ENCODE peak calls at places on chromosomes 12 and 14, in seven cellular contexts. One of them, this sample, is unnamed. For H3K36me3, H3K4me1 and H3K27me3, the result is how much of the 10 kb centered on the place peaks cover.

GRCh38 chr12:108634225-108634795 is 616 bp upstream of the SELPLG start:
- DNase-seq in left ventricle myocardium inferior: no peak
- DNase-seq in sigmoid colon: no peak
- DNase-seq in CD4-positive, CD25-positive, alpha-beta regulatory T cell: no peak
- DNase-seq in PC-9: peak
- DNase-seq in heart right ventricle: no peak
- DNase-seq in right atrium auricular region: no peak
- DNase-seq in this sample: no peak

GRCh38 chr12:90977224-90977623 is 22.2 kb upstream of the CCER1 start:
- DNase-seq in left ventricle myocardium inferior: no peak
- DNase-seq in sigmoid colon: no peak
- DNase-seq in CD4-positive, CD25-positive, alpha-beta regulatory T cell: no peak
- DNase-seq in PC-9: no peak
- DNase-seq in heart right ventricle: no peak
- DNase-seq in right atrium auricular region: no peak
- DNase-seq in this sample: no peak

GRCh38 chr12:57898308-57898970 is 42.9 kb upstream of the ATP23 start:
- DNase-seq in left ventricle myocardium inferior: no peak
- DNase-seq in sigmoid colon: no peak
- DNase-seq in CD4-positive, CD25-positive, alpha-beta regulatory T cell: peak
- DNase-seq in PC-9: no peak
- DNase-seq in heart right ventricle: no peak
- DNase-seq in right atrium auricular region: no peak
- DNase-seq in this sample: no peak

GRCh38 chr12:38666425-38666824 is 239.0 kb downstream of the CPNE8 start:
- DNase-seq in left ventricle myocardium inferior: no peak
- DNase-seq in sigmoid colon: no peak
- DNase-seq in CD4-positive, CD25-positive, alpha-beta regulatory T cell: no peak
- DNase-seq in PC-9: no peak
- DNase-seq in heart right ventricle: no peak
- DNase-seq in right atrium auricular region: no peak
- DNase-seq in this sample: no peak

GRCh38 chr12:57410534-57410933 is 20.3 kb downstream of the R3HDM2 start:
- DNase-seq in left ventricle myocardium inferior: no peak
- DNase-seq in sigmoid colon: no peak
- DNase-seq in CD4-positive, CD25-positive, alpha-beta regulatory T cell: no peak
- DNase-seq in PC-9: no peak
- DNase-seq in heart right ventricle: no peak
- DNase-seq in right atrium auricular region: no peak
- DNase-seq in this sample: no peak

GRCh38 chr12:118103601-118104382 is at the start of gene VSIG10:
- DNase-seq in left ventricle myocardium inferior: peak
- DNase-seq in sigmoid colon: peak
- DNase-seq in CD4-positive, CD25-positive, alpha-beta regulatory T cell: no peak
- DNase-seq in PC-9: peak
- DNase-seq in heart right ventricle: peak
- DNase-seq in right atrium auricular region: peak
- DNase-seq in this sample: peak

GRCh38 chr12:105204916-105205315 is 31.1 kb downstream of the APPL2 start:
- DNase-seq in left ventricle myocardium inferior: no peak
- DNase-seq in sigmoid colon: no peak
- DNase-seq in CD4-positive, CD25-positive, alpha-beta regulatory T cell: no peak
- DNase-seq in PC-9: no peak
- DNase-seq in heart right ventricle: no peak
- DNase-seq in right atrium auricular region: no peak
- DNase-seq in this sample: peak

GRCh38 chr12:12384601-12385321 is 27.9 kb downstream of the BORCS5 start:
- DNase-seq in left ventricle myocardium inferior: no peak
- DNase-seq in sigmoid colon: no peak
- DNase-seq in CD4-positive, CD25-positive, alpha-beta regulatory T cell: no peak
- DNase-seq in PC-9: no peak
- DNase-seq in heart right ventricle: no peak
- DNase-seq in right atrium auricular region: no peak
- DNase-seq in this sample: no peak

GRCh38 chr12:119704065-119704747 is 36.3 kb downstream of the PRKAB1 start:
- DNase-seq in left ventricle myocardium inferior: peak
- DNase-seq in sigmoid colon: no peak
- DNase-seq in CD4-positive, CD25-positive, alpha-beta regulatory T cell: no peak
- DNase-seq in PC-9: no peak
- DNase-seq in heart right ventricle: peak
- DNase-seq in right atrium auricular region: no peak
- DNase-seq in this sample: peak

GRCh38 chr12:115227137-115227615 is 543.2 kb upstream of the TBX3 start:
- DNase-seq in left ventricle myocardium inferior: peak
- DNase-seq in sigmoid colon: no peak
- DNase-seq in CD4-positive, CD25-positive, alpha-beta regulatory T cell: no peak
- DNase-seq in PC-9: no peak
- DNase-seq in heart right ventricle: peak
- DNase-seq in right atrium auricular region: peak
- DNase-seq in this sample: peak

GRCh38 chr14:58708004-58708403 is 70.2 kb downstream of the DACT1 start:
- DNase-seq in left ventricle myocardium inferior: no peak
- DNase-seq in sigmoid colon: no peak
- DNase-seq in CD4-positive, CD25-positive, alpha-beta regulatory T cell: no peak
- DNase-seq in PC-9: no peak
- DNase-seq in heart right ventricle: no peak
- DNase-seq in right atrium auricular region: no peak
- DNase-seq in this sample: no peak

GRCh38 chr12:29200586-29200985 is 51.5 kb downstream of the FAR2 start:
- DNase-seq in left ventricle myocardium inferior: no peak
- DNase-seq in sigmoid colon: no peak
- DNase-seq in CD4-positive, CD25-positive, alpha-beta regulatory T cell: no peak
- DNase-seq in PC-9: no peak
- DNase-seq in heart right ventricle: no peak
- DNase-seq in right atrium auricular region: no peak
- DNase-seq in this sample: no peak

GRCh38 chr12:27554421-27555186 is 30.6 kb downstream of the PPFIBP1 start:
- DNase-seq in left ventricle myocardium inferior: peak
- DNase-seq in sigmoid colon: peak
- DNase-seq in CD4-positive, CD25-positive, alpha-beta regulatory T cell: no peak
- DNase-seq in PC-9: no peak
- DNase-seq in heart right ventricle: peak
- DNase-seq in right atrium auricular region: peak
- DNase-seq in this sample: peak

GRCh38 chr12:51295651-51296050 is 25.4 kb upstream of the SMAGP start:
- DNase-seq in left ventricle myocardium inferior: no peak
- DNase-seq in sigmoid colon: no peak
- DNase-seq in CD4-positive, CD25-positive, alpha-beta regulatory T cell: no peak
- DNase-seq in PC-9: peak
- DNase-seq in heart right ventricle: no peak
- DNase-seq in right atrium auricular region: no peak
- DNase-seq in this sample: no peak
- H3K36me3 ChIP-seq in left ventricle myocardium inferior: under half
- H3K36me3 ChIP-seq in sigmoid colon: under half
- H3K36me3 ChIP-seq in CD4-positive, CD25-positive, alpha-beta regulatory T cell: half or more
- H3K36me3 ChIP-seq in PC-9: under half
- H3K36me3 ChIP-seq in heart right ventricle: under half
- H3K36me3 ChIP-seq in right atrium auricular region: under half
- H3K36me3 ChIP-seq in this sample: under half

GRCh38 chr12:71865757-71866536 is 26.4 kb downstream of the TBC1D15 start:
- DNase-seq in left ventricle myocardium inferior: no peak
- DNase-seq in sigmoid colon: no peak
- DNase-seq in CD4-positive, CD25-positive, alpha-beta regulatory T cell: no peak
- DNase-seq in PC-9: no peak
- DNase-seq in heart right ventricle: no peak
- DNase-seq in right atrium auricular region: no peak
- DNase-seq in this sample: no peak
- H3K4me1 ChIP-seq in left ventricle myocardium inferior: half or more
- H3K4me1 ChIP-seq in sigmoid colon: under half
- H3K4me1 ChIP-seq in CD4-positive, CD25-positive, alpha-beta regulatory T cell: under half
- H3K4me1 ChIP-seq in PC-9: under half
- H3K4me1 ChIP-seq in heart right ventricle: under half
- H3K4me1 ChIP-seq in right atrium auricular region: under half
- H3K4me1 ChIP-seq in this sample: half or more

DNA sequence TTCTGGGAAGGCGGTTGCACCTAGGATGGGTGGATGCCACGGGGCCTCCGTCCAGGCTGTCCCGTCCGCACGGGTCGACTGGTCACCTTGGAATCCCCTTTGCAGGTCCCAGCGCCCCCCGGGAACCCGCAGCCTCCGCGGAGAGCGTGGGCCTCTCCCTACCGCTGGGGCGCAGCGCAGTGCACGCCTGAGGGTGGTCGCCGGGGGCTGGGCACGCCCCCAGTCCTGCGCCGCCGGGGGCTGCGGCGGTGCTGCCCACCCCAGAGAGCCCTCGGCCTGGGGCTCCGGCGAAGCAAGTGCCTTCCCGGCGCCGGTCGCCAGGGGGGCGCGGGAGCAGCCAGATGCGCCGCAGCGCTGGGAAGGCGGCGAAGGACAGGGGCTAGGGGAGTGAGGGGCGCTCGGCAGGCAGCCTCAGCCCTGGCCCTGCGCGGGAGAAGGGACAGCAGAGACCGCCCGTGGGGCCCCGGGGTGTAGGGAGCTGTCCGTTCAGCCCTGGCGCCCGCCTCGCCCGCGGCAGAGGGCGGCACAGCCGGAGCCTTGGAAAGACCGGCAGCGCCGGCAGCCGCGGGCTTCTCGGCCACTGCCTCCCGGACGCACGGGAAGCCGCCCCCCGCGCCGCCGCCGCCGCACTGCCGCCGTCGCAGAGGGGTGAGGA is 527 bp downstream of the ZDHHC22 start:
- DNase-seq in left ventricle myocardium inferior: no peak
- DNase-seq in sigmoid colon: no peak
- DNase-seq in CD4-positive, CD25-positive, alpha-beta regulatory T cell: no peak
- DNase-seq in PC-9: peak
- DNase-seq in heart right ventricle: no peak
- DNase-seq in right atrium auricular region: no peak
- DNase-seq in this sample: no peak
- H3K27me3 ChIP-seq in left ventricle myocardium inferior: half or more
- H3K27me3 ChIP-seq in sigmoid colon: under half
- H3K27me3 ChIP-seq in CD4-positive, CD25-positive, alpha-beta regulatory T cell: under half
- H3K27me3 ChIP-seq in PC-9: half or more
- H3K27me3 ChIP-seq in heart right ventricle: half or more
- H3K27me3 ChIP-seq in right atrium auricular region: under half
- H3K27me3 ChIP-seq in this sample: half or more

GRCh38 chr12:65916991-65917676 is 92.9 kb downstream of the HMGA2 start:
- DNase-seq in left ventricle myocardium inferior: no peak
- DNase-seq in sigmoid colon: no peak
- DNase-seq in CD4-positive, CD25-positive, alpha-beta regulatory T cell: no peak
- DNase-seq in PC-9: no peak
- DNase-seq in heart right ventricle: no peak
- DNase-seq in right atrium auricular region: no peak
- DNase-seq in this sample: no peak
- H3K36me3 ChIP-seq in left ventricle myocardium inferior: under half
- H3K36me3 ChIP-seq in sigmoid colon: under half
- H3K36me3 ChIP-seq in CD4-positive, CD25-positive, alpha-beta regulatory T cell: under half
- H3K36me3 ChIP-seq in PC-9: under half
- H3K36me3 ChIP-seq in heart right ventricle: under half
- H3K36me3 ChIP-seq in right atrium auricular region: under half
- H3K36me3 ChIP-seq in this sample: under half

GRCh38 chr12:6224550-6224949 is 24.4 kb downstream of the CD9 start:
- DNase-seq in left ventricle myocardium inferior: no peak
- DNase-seq in sigmoid colon: peak
- DNase-seq in CD4-positive, CD25-positive, alpha-beta regulatory T cell: no peak
- DNase-seq in PC-9: peak
- DNase-seq in heart right ventricle: no peak
- DNase-seq in right atrium auricular region: no peak
- DNase-seq in this sample: peak
- H3K4me1 ChIP-seq in left ventricle myocardium inferior: half or more
- H3K4me1 ChIP-seq in sigmoid colon: half or more
- H3K4me1 ChIP-seq in CD4-positive, CD25-positive, alpha-beta regulatory T cell: under half
- H3K4me1 ChIP-seq in PC-9: half or more
- H3K4me1 ChIP-seq in heart right ventricle: half or more
- H3K4me1 ChIP-seq in right atrium auricular region: half or more
- H3K4me1 ChIP-seq in this sample: half or more

GRCh38 chr12:52607314-52607713 is 6.1 kb upstream of the KRT72 start:
- DNase-seq in left ventricle myocardium inferior: no peak
- DNase-seq in sigmoid colon: no peak
- DNase-seq in CD4-positive, CD25-positive, alpha-beta regulatory T cell: no peak
- DNase-seq in PC-9: no peak
- DNase-seq in heart right ventricle: no peak
- DNase-seq in right atrium auricular region: peak
- DNase-seq in this sample: no peak

GRCh38 chr12:52608161-52608560 is 6.9 kb upstream of the KRT72 start:
- DNase-seq in left ventricle myocardium inferior: no peak
- DNase-seq in sigmoid colon: no peak
- DNase-seq in CD4-positive, CD25-positive, alpha-beta regulatory T cell: no peak
- DNase-seq in PC-9: no peak
- DNase-seq in heart right ventricle: no peak
- DNase-seq in right atrium auricular region: no peak
- DNase-seq in this sample: no peak

GRCh38 chr12:52606581-52607241 is 5.4 kb upstream of the KRT72 start:
- DNase-seq in left ventricle myocardium inferior: no peak
- DNase-seq in sigmoid colon: no peak
- DNase-seq in CD4-positive, CD25-positive, alpha-beta regulatory T cell: no peak
- DNase-seq in PC-9: no peak
- DNase-seq in heart right ventricle: no peak
- DNase-seq in right atrium auricular region: peak
- DNase-seq in this sample: no peak

GRCh38 chr12:52611080-52611468 is 7.3 kb downstream of the KRT73 start:
- DNase-seq in left ventricle myocardium inferior: no peak
- DNase-seq in sigmoid colon: no peak
- DNase-seq in CD4-positive, CD25-positive, alpha-beta regulatory T cell: no peak
- DNase-seq in PC-9: no peak
- DNase-seq in heart right ventricle: no peak
- DNase-seq in right atrium auricular region: peak
- DNase-seq in this sample: no peak

DNA sequence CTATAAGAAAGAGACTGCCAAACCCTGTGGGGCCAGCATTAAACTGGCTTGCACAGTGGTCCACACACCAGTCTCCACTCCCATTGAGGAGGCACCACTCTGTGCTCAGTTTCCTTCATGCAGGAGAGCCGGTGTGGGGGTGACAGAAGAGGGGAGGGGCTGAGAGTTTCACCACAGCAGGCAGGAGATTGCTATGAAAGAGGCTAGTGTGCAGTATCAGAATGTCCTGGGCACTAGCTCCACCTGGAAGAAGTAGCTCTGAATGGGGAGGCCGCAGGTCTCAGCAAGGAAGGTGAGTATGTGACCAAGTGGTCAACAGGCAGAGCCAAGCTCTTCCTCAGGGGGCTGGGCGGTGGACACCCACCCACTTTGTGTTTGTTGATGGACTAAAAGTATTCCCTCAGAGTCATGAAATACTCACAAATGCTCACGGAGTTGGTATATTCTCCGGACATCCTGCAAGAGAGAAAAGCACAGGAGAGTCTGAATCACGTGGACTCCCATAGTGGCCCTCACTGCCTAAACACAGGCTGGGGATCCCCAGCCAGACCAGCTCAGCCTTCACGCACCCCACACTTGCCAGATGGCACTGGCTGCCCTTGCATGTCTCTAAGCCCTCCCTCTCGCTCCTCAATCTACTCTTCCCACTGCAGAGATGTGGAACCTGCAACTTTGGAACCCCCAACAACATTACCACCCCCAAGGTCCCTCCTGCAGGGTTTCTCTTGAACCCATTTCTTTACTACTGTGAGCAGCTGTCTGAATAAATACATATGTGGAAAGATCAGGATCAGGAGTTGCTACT is 7.8 kb upstream of the KRT72 start:
- DNase-seq in left ventricle myocardium inferior: no peak
- DNase-seq in sigmoid colon: no peak
- DNase-seq in CD4-positive, CD25-positive, alpha-beta regulatory T cell: no peak
- DNase-seq in PC-9: no peak
- DNase-seq in heart right ventricle: no peak
- DNase-seq in right atrium auricular region: peak
- DNase-seq in this sample: no peak
- H3K27me3 ChIP-seq in left ventricle myocardium inferior: half or more
- H3K27me3 ChIP-seq in sigmoid colon: under half
- H3K27me3 ChIP-seq in CD4-positive, CD25-positive, alpha-beta regulatory T cell: under half
- H3K27me3 ChIP-seq in PC-9: under half
- H3K27me3 ChIP-seq in heart right ventricle: under half
- H3K27me3 ChIP-seq in right atrium auricular region: under half
- H3K27me3 ChIP-seq in this sample: under half